ENCODE peak calls at places on chromosome X, in eight cellular contexts. P is testis, Q is A673, R is epithelial cell of esophagus, S is heart right ventricle, A is fibroblast of mammary gland, G is fibroblast of pulmonary artery, L is ovary. M is an unnamed sample.

GRCh38 chrX:2342878-2343277 is 157.9 kb downstream of the DHRSX start:
- DNase-seq in P (no peak), Q (no peak), R (no peak), S (no peak), A (peak), G (peak), L (no peak), M (peak)

GRCh38 chrX:110044531-110045249 is 41.8 kb downstream of the TMEM164 start:
- DNase-seq in P (no peak), Q (no peak), R (no peak), S (no peak), A (no peak), G (no peak), L (no peak), M (no peak)

GRCh38 chrX:46173159-46173558 is 372.1 kb downstream of the ZNF674 start:
- DNase-seq in P (no peak), Q (no peak), R (no peak), S (no peak), A (no peak), G (no peak), L (no peak), M (no peak)

GRCh38 chrX:2901367-2902036 is 27.6 kb downstream of the ARSD start:
- DNase-seq in P (no peak), Q (peak), R (no peak), S (no peak), A (peak), G (no peak), L (no peak), M (no peak)

GRCh38 chrX:140764401-140764919 is 54.9 kb downstream of the LINC00632 start:
- DNase-seq in P (peak), Q (peak), R (peak), S (no peak), A (peak), G (peak), L (peak), M (peak)

GRCh38 chrX:133983974-133984578 is 1.3 kb downstream of the GPC3 start:
- DNase-seq in P (no peak), Q (no peak), R (no peak), S (no peak), A (no peak), G (no peak), L (no peak), M (no peak)

GRCh38 chrX:153981771-153982533 is 9.4 kb downstream of the TMEM187 start:
- DNase-seq in P (peak), Q (no peak), R (no peak), S (no peak), A (peak), G (no peak), L (peak), M (no peak)

GRCh38 chrX:155023907-155024833 is 1.6 kb upstream of the F8 start:
- DNase-seq in P (no peak), Q (no peak), R (no peak), S (no peak), A (no peak), G (no peak), L (no peak), M (no peak)

GRCh38 chrX:144918936-144919335 is 328.4 kb upstream of the SPANXN1 start:
- DNase-seq in P (no peak), Q (no peak), R (no peak), S (no peak), A (no peak), G (no peak), L (no peak), M (no peak)

GRCh38 chrX:45422216-45422925 is 221.7 kb upstream of the DIPK2B start:
- DNase-seq in P (no peak), Q (no peak), R (no peak), S (no peak), A (peak), G (no peak), L (no peak), M (no peak)

GRCh38 chrX:22526339-22526738 is 253.6 kb downstream of the CBLL2 start:
- DNase-seq in P (no peak), Q (peak), R (peak), S (no peak), A (peak), G (peak), L (no peak), M (peak)

GRCh38 chrX:120309873-120310730 is 1.2 kb downstream of the TMEM255A start:
- DNase-seq in P (no peak), Q (peak), R (peak), S (no peak), A (no peak), G (no peak), L (peak), M (peak)

GRCh38 chrX:10014462-10015373 is 47.6 kb downstream of the CLDN34 start:
- DNase-seq in P (peak), Q (peak), R (peak), S (peak), A (peak), G (peak), L (peak), M (peak)

GRCh38 chrX:2391869-2392606 is 108.7 kb downstream of the DHRSX start:
- DNase-seq in P (no peak), Q (peak), R (peak), S (no peak), A (peak), G (peak), L (no peak), M (peak)

GRCh38 chrX:84188320-84188834 is 378 bp upstream of the RPS6KA6 start:
- DNase-seq in P (peak), Q (no peak), R (peak), S (peak), A (peak), G (peak), L (peak), M (peak)

GRCh38 chrX:40772290-40772689 is 36.9 kb upstream of the MED14 start:
- DNase-seq in P (no peak), Q (no peak), R (peak), S (no peak), A (peak), G (peak), L (no peak), M (peak)

GRCh38 chrX:30615229-30615628 is 37.7 kb upstream of the TASL start:
- DNase-seq in P (no peak), Q (no peak), R (peak), S (no peak), A (peak), G (peak), L (no peak), M (peak)

GRCh38 chrX:153477458-153477857 is 7.1 kb upstream of the HAUS7 start:
- DNase-seq in P (no peak), Q (no peak), R (no peak), S (no peak), A (no peak), G (no peak), L (no peak), M (no peak)

GRCh38 chrX:46653482-46653881 is 79.9 kb downstream of the CHST7 start:
- DNase-seq in P (no peak), Q (peak), R (peak), S (no peak), A (no peak), G (peak), L (no peak), M (no peak)

GRCh38 chrX:16436348-16437188 is 213.4 kb upstream of the S100G start:
- DNase-seq in P (peak), Q (peak), R (peak), S (peak), A (peak), G (peak), L (peak), M (peak)

GRCh38 chrX:64205441-64205734 is at the start of gene AMER1:
- DNase-seq in P (no peak), Q (no peak), R (peak), S (peak), A (no peak), G (no peak), L (no peak), M (no peak)

GRCh38 chrX:46730765-46731164 is 28.2 kb downstream of the SLC9A7 start:
- DNase-seq in P (no peak), Q (no peak), R (no peak), S (no peak), A (no peak), G (no peak), L (no peak), M (no peak)

GRCh38 chrX:135512508-135513139 is 7.8 kb upstream of the INTS6L start:
- DNase-seq in P (no peak), Q (no peak), R (peak), S (no peak), A (no peak), G (no peak), L (no peak), M (no peak)
- H3K4me3 ChIP-seq in P (no peak), Q (no peak), R (no peak), S (no peak), A (no peak), G (no peak), L (no peak), M (no peak)

DNA sequence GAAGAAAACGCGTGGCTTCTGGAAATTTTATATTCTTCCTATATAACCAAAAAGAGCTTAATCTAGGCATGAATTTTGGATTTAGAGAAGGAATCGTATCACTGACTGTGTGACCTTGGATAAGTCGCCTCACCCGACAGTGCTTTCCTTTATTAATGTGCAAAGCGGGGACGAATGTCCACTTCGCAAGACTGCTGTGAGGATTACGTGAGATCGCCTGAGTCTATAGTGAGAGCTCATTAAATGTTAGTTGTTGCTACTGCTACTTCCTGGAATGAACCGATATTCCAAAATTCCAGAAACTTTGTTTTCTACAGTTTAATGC is 448 bp upstream of the TBC1D8B start:
- DNase-seq in P (no peak), Q (no peak), R (peak), S (no peak), A (no peak), G (peak), L (no peak), M (no peak)
- H3K4me3 ChIP-seq in P (peak), Q (peak), R (peak), S (peak), A (peak), G (peak), L (peak), M (peak)

GRCh38 chrX:115559672-115560071 is 1.3 kb upstream of the PLS3 start:
- DNase-seq in P (no peak), Q (no peak), R (no peak), S (no peak), A (no peak), G (no peak), L (no peak), M (peak)

GRCh38 chrX:115561605-115562491 is 874 bp downstream of the PLS3 start:
- DNase-seq in P (peak), Q (peak), R (peak), S (peak), A (peak), G (peak), L (peak), M (peak)

GRCh38 chrX:115562492-115562872 is 1.5 kb downstream of the PLS3 start:
- DNase-seq in P (no peak), Q (peak), R (no peak), S (no peak), A (peak), G (peak), L (no peak), M (peak)

GRCh38 chrX:115560978-115561604 is at the start of gene PLS3:
- DNase-seq in P (peak), Q (peak), R (peak), S (peak), A (peak), G (peak), L (peak), M (peak)

GRCh38 chrX:115560211-115560977 is 580 bp upstream of the PLS3 start:
- DNase-seq in P (no peak), Q (no peak), R (peak), S (no peak), A (no peak), G (peak), L (no peak), M (peak)
- H3K4me3 ChIP-seq in P (peak), Q (peak), R (peak), S (peak), A (peak), G (peak), L (peak), M (peak)

DNA sequence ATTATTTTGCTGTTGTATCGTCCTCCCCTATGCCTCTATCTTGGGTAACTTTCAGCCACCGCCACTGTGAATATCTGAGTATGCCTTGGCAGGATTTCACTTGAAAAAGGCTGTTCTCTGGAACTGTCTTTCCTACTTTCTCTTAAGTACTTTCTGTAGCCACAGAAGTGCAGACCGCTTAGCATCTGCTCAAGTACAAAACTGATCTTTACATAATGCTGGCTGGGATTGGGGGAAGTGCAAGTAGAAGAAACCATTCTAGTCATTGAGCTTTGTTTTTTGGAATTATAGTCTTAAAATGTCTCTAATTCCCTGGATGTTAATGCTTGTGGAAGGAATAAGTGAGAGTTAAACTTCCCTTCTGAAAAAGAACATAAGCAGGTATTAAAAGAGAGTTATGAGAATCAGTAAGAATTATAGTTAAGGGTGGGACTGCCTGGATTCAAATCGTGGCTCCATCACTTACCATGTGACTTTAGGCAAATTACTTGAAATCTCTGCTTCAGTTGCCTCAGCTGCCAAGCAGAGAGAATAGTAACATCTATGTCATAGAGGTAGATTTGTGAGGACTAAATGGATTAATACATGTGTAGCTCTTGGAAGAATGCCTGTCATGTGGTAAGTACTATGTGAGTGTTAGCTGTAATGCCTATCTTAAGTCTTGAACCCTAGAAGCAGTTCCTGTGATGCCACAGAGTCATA is 77.6 kb downstream of the MID1IP1 start:
- DNase-seq in P (no peak), Q (no peak), R (no peak), S (no peak), A (no peak), G (no peak), L (no peak), M (no peak)
- H3K4me3 ChIP-seq in P (no peak), Q (no peak), R (no peak), S (no peak), A (no peak), G (no peak), L (no peak), M (no peak)

GRCh38 chrX:57595381-57595811 is 3.6 kb downstream of the ZXDB start:
- DNase-seq in P (peak), Q (peak), R (peak), S (peak), A (peak), G (peak), L (peak), M (peak)
- H3K4me3 ChIP-seq in P (no peak), Q (peak), R (peak), S (no peak), A (no peak), G (peak), L (no peak), M (peak)

GRCh38 chrX:71466979-71467523 is 65.9 kb upstream of the OGT start:
- DNase-seq in P (no peak), Q (no peak), R (peak), S (no peak), A (no peak), G (no peak), L (no peak), M (no peak)

DNA sequence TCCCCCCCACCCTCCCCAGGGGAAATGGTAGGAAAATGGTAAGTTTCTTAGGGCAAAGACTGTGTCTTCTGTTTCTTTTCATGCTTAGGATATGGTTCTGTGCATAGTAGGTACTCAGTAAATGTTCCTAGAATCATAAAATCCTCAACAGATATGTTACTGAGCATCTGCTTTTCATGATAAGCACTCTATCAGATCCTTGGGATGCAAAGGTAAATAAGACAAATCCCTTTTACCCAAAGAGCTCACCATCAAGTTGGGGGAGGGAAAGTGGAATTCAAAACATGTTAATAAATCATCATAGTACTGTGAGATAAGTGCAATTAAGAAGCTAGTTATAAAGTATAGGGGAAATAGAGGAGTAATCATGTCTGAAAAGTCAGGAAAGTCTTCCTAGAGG is 67.9 kb upstream of the OGT start:
- DNase-seq in P (no peak), Q (no peak), R (no peak), S (no peak), A (no peak), G (no peak), L (no peak), M (no peak)
- H3K4me3 ChIP-seq in P (no peak), Q (no peak), R (no peak), S (no peak), A (no peak), G (no peak), L (no peak), M (no peak)

DNA sequence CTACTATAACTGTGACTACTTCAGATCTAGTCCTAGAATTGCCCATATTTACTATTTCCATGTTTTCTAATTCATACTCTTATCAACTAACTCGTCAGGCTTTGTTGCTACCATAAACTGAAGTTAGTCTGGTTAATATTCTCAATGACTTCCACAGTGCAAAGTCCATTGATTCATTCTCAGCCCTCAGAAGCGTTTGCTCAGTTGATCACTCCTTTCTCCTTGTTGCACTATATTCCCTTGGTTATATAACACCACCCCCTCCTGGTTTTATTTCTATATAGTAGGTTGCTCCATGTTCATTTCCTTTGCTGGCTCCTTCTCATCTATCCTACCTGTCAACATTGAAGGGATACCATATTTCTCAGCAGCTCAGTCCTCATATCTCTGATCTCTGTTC is 27.2 kb upstream of the SLC6A14 start:
- DNase-seq in P (no peak), Q (no peak), R (no peak), S (no peak), A (no peak), G (no peak), L (no peak), M (no peak)
- H3K4me3 ChIP-seq in P (no peak), Q (no peak), R (no peak), S (no peak), A (no peak), G (no peak), L (no peak), M (no peak)

DNA sequence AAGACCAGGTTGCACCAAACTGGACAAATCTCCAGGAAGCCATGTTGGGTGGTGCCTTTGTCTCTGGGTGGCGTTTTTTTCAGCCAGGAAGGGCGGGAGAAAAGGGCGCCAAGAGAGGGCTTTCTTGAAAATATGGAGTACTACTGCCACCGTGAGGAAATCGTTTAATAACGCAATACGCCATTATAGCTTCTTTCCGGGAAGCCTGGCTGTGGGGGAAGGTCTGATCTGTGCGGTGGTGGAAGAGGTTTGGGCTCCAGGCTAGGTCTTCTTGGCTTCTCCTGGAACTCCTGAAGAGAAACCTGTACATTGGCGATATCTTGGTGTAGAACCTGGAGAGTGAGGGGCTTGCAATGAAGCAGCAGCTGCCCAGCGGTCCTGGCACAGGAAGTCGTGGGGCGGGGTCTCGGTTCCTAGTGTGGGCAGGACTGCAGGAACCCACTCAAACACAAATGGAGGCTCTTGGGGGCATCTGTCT is 202.7 kb downstream of the OR13H1 start:
- DNase-seq in P (peak), Q (peak), R (no peak), S (peak), A (peak), G (no peak), L (peak), M (peak)
- H3K4me3 ChIP-seq in P (no peak), Q (peak), R (no peak), S (no peak), A (peak), G (no peak), L (peak), M (peak)